ENCODE peak calls at places on chromosome 2, in six cellular contexts. T, H, Z, C, X and F are unnamed samples. For H3K27me3 and H3K4me1, the result is how much of the 10 kb centered on the place peaks cover.

GRCh38 chr2:191866195-191866594 is 19.3 kb upstream of the CAVIN2 start:
- DNase-seq in X (no peak), H (no peak), T (no peak), C (no peak), Z (no peak), F (no peak)

GRCh38 chr2:144020047-144020446 is 499.9 kb downstream of the ZEB2 start:
- DNase-seq in Z (no peak), C (no peak), H (no peak), T (no peak), X (no peak), F (no peak)

GRCh38 chr2:113760400-113760799 is 4.0 kb upstream of the SLC35F5 start:
- DNase-seq in C (no peak), T (no peak), H (no peak), X (no peak), Z (no peak), F (no peak)

GRCh38 chr2:16166327-16166981 is 226.1 kb downstream of the MYCN start:
- DNase-seq in T (no peak), H (no peak), X (no peak), C (no peak), Z (no peak), F (no peak)

GRCh38 chr2:26884486-26884885 is 36.6 kb downstream of the DPYSL5 start:
- DNase-seq in Z (no peak), C (no peak), H (no peak), T (peak), X (no peak), F (peak)

GRCh38 chr2:3741867-3742602 is 38.7 kb downstream of the DCDC2C start:
- DNase-seq in T (no peak), C (no peak), X (no peak), Z (no peak), H (no peak), F (no peak)

GRCh38 chr2:64654993-64655666 is 1.4 kb upstream of the SERTAD2 start:
- DNase-seq in H (no peak), C (peak), Z (peak), X (no peak), T (no peak), F (peak)

GRCh38 chr2:131413148-131413747 is 49.3 kb upstream of the RAB6D start:
- DNase-seq in X (no peak), C (peak), Z (no peak), T (peak), H (no peak), F (peak)

GRCh38 chr2:231722721-231723307 is 14.5 kb downstream of the PTMA start:
- DNase-seq in X (no peak), H (no peak), C (no peak), Z (no peak), T (no peak), F (no peak)

GRCh38 chr2:229003256-229003655 is 267.8 kb downstream of the PID1 start:
- DNase-seq in C (no peak), T (no peak), X (no peak), H (no peak), Z (no peak), F (no peak)

GRCh38 chr2:218006741-218007140 is 3.9 kb upstream of the TNS1 start:
- DNase-seq in T (no peak), Z (no peak), X (no peak), H (no peak), C (no peak), F (no peak)

GRCh38 chr2:128237911-128238697 is 80.6 kb downstream of the HS6ST1 start:
- DNase-seq in X (no peak), C (no peak), T (no peak), H (no peak), Z (no peak), F (no peak)

GRCh38 chr2:238461051-238461450 is 34.3 kb downstream of the ASB1 start:
- DNase-seq in C (no peak), X (no peak), H (no peak), T (no peak), Z (no peak), F (no peak)

GRCh38 chr2:106566050-106566449 is 78.9 kb downstream of the CD8B2 start:
- DNase-seq in T (no peak), C (no peak), Z (peak), X (no peak), H (no peak), F (no peak)

GRCh38 chr2:224997802-224998201 is 44.5 kb downstream of the DOCK10 start:
- DNase-seq in C (no peak), Z (no peak), T (no peak), H (no peak), X (no peak), F (no peak)

GRCh38 chr2:219028996-219029828 is 12.1 kb downstream of the CFAP65 start:
- DNase-seq in X (no peak), H (no peak), Z (no peak), C (no peak), T (no peak), F (no peak)

GRCh38 chr2:219026946-219027345 is 14.4 kb downstream of the CFAP65 start:
- DNase-seq in X (no peak), H (no peak), C (no peak), T (no peak), Z (no peak), F (no peak)

GRCh38 chr2:219027511-219028055 is 13.7 kb downstream of the CFAP65 start:
- DNase-seq in X (no peak), T (no peak), H (no peak), Z (no peak), C (no peak), F (no peak)

GRCh38 chr2:219029829-219030165 is 11.5 kb downstream of the CFAP65 start:
- DNase-seq in H (peak), Z (peak), C (peak), T (peak), X (peak), F (peak)

DNA sequence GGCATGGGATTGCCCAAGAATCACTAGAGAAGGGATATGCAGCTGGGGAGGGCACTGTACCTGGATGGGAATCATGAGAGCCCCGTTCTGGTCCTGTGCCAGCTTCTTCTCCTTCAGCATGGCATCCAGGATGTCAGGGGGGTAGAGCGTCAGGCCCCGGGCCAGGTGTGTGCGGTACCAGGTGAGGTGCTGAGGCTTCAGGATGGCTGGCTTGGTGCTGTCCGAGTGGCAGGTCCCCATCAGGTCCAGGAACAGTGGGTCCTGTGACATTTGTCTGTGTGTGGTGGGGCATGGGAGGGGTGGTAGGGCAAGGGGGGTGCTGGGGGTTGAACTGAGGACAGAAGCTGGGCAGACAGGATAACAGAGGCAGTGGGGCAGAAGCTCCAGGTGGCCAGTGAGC is 13.2 kb downstream of the CFAP65 start:
- DNase-seq in C (no peak), H (no peak), Z (no peak), T (no peak), X (no peak), F (no peak)
- H3K27me3 ChIP-seq in C (under half), H (half or more), Z (under half), T (under half), X (under half), F (under half)

DNA sequence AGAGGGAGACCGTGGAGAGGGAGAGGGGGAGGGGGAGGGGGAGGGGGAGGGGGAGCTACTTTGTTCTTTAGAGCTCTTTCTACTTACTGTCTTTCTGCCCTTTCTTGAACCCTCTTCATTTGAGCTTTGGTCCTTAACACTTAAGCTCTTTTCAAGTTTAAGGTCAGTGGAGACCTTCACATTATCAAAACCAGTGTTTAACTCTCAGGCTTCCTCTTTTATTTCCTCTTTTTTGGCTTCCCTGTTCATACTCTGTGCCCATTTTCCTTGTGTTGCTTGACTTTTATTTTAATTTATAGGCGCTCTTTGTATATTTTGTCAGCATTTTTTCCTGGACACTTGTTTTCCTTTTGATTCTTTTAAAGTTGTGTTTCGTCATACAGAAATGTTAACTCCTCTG is 37.1 kb downstream of the ACSL3 start:
- DNase-seq in H (no peak), T (no peak), X (no peak), C (no peak), Z (no peak), F (no peak)
- H3K4me1 ChIP-seq in H (half or more), T (under half), X (under half), C (under half), Z (under half), F (under half)

DNA sequence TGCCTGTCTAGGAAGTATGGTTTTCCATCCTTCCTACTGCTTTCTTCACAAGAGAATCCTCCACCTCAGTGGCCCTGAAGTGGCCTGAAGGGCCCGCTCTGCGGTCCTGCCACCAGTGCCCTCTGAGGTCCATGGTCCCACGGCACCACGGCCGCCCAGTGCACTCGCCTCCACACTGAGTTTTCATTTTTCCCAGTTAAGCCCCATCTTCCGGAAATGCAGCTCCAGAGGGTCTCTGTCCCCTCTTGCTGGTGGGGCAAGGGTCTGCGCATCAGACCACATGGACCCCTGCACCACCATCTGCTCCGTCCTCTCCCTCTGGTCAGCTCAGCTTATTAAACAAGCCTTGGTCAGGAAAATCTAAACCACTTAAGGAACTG is 4.0 kb downstream of the DUSP28 start:
- DNase-seq in Z (no peak), T (no peak), X (no peak), H (no peak), C (no peak), F (no peak)
- H3K27ac ChIP-seq in Z (no peak), T (no peak), X (no peak), H (no peak), C (peak), F (no peak)

GRCh38 chr2:120678926-120679325 is 56.7 kb upstream of the GLI2 start:
- DNase-seq in C (no peak), H (no peak), Z (no peak), X (no peak), T (no peak), F (no peak)
- H3K27me3 ChIP-seq in C (under half), H (half or more), Z (under half), X (under half), T (under half), F (under half)

GRCh38 chr2:200306719-200306968 is 151 bp downstream of the SPATS2L start:
- DNase-seq in Z (no peak), T (no peak), X (no peak), C (no peak), H (no peak), F (no peak)
- H3K4me1 ChIP-seq in Z (under half), T (under half), X (under half), C (under half), H (half or more), F (half or more)

DNA sequence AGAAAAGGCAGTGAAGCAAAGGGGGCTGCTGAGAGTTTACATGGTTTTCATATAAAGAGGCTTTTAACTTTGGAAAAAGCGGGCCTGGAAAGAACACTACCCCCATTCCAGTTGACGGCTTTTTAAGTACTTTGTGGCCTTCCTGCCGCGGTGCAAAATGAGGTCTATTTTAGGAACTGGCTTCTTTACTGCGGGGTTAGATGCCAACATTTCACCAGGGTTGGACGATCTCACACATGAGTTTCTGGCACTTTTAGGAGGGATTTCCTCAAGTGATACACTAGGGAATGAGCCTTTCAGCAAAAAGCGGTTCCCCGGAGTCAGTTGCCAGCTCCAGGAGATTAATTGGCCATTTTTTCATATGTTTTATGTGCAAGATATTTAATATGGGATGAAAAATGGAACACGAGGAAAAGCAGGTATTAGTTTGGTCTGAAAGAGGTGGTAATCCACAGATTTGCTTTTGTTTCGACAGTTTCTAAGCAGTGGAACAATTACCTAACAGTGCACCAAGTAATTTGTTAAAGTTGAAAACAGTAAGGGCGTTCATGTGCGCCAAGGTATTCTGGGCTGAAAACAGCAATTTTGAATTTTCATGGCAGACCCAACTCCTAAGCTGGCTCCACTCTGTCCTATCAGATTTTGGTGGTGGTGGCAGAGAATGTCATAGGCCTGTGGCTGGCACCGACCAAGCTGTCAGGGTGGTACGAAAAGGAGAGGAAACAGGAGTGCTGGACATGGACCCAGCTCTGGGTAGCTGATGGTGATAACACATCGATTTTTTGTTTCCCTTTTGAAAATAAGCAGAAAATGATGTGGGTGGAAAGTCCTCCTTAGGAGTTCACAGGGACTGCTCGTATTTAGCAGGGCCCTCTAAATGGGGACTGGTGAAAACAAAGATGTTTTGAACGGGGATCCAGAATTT is 55.6 kb upstream of the FZD5 start:
- DNase-seq in X (no peak), C (no peak), T (no peak), Z (no peak), H (no peak), F (no peak)
- H3K27ac ChIP-seq in X (no peak), C (no peak), T (no peak), Z (peak), H (peak), F (no peak)